ENCODE peak calls at places on chromosome 9, in ten cellular contexts. G is GM23338, L is NCI-H1694, O is amygdala, N is NCI-H460, S is Kasumi-1, E is left ventricle myocardium inferior, H is T-helper 1 cell, Q is ACHN, D is NCI-H1092. V is an unnamed sample.

GRCh38 chr9:122389799-122390481 is 19.1 kb downstream of the PTGS1 start:
- DNase-seq in G (peak), L (no peak), O (no peak), N (no peak), S (peak), E (no peak), H (no peak), Q (no peak), D (peak), V (no peak)

GRCh38 chr9:126851286-126851880 is 9.1 kb upstream of the ZBTB34 start:
- DNase-seq in G (no peak), L (no peak), O (no peak), N (no peak), S (no peak), E (no peak), H (no peak), Q (no peak), D (no peak), V (no peak)

GRCh38 chr9:111599092-111599947 is at the start of gene PTGR1:
- DNase-seq in G (peak), L (no peak), O (peak), N (peak), S (peak), E (peak), H (no peak), Q (peak), D (no peak), V (no peak)

GRCh38 chr9:93660647-93661046 is 84.3 kb downstream of the PHF2 start:
- DNase-seq in G (no peak), L (no peak), O (no peak), N (no peak), S (no peak), E (peak), H (no peak), Q (no peak), D (no peak), V (no peak)

GRCh38 chr9:85408494-85408893 is 333.3 kb downstream of the AGTPBP1 start:
- DNase-seq in G (no peak), L (no peak), O (no peak), N (no peak), S (no peak), E (no peak), H (no peak), Q (no peak), D (no peak), V (no peak)

GRCh38 chr9:81984911-81985310 is 3.7 kb upstream of the SPATA31D1 start:
- DNase-seq in G (peak), L (no peak), O (no peak), N (no peak), S (no peak), E (no peak), H (no peak), Q (no peak), D (no peak), V (no peak)

GRCh38 chr9:129557192-129558036 is 63.5 kb downstream of the C9orf50 start:
- DNase-seq in G (peak), L (no peak), O (no peak), N (no peak), S (no peak), E (no peak), H (no peak), Q (no peak), D (no peak), V (no peak)

GRCh38 chr9:134851015-134851414 is 29.6 kb upstream of the FCN2 start:
- DNase-seq in G (no peak), L (no peak), O (no peak), N (no peak), S (no peak), E (no peak), H (no peak), Q (no peak), D (no peak), V (no peak)

GRCh38 chr9:81077572-81077971 is 611.8 kb downstream of the TLE1 start:
- DNase-seq in G (no peak), L (no peak), O (no peak), N (no peak), S (no peak), E (no peak), H (no peak), Q (no peak), D (no peak), V (no peak)

GRCh38 chr9:135889564-135890189 is 17.7 kb downstream of the CAMSAP1 start:
- DNase-seq in G (no peak), L (no peak), O (no peak), N (no peak), S (no peak), E (no peak), H (no peak), Q (no peak), D (no peak), V (no peak)

GRCh38 chr9:85685081-85685480 is 56.7 kb downstream of the AGTPBP1 start:
- DNase-seq in G (no peak), L (no peak), O (no peak), N (no peak), S (no peak), E (no peak), H (no peak), Q (no peak), D (no peak), V (no peak)

GRCh38 chr9:35827486-35827885 is 1.0 kb downstream of the FAM221B start:
- DNase-seq in G (no peak), L (no peak), O (no peak), N (no peak), S (no peak), E (no peak), H (no peak), Q (no peak), D (no peak), V (no peak)